ENCODE peak calls at places on chromosomes 3 and 15, in five cellular contexts. K is H1, F is A549, U is HepG2, I is K562. Y is an unnamed sample.

GRCh38 chr15:22243440-22244130 is 163.3 kb downstream of the OR4M2 start:
- DNase-seq in K (no peak), F (no peak), U (no peak), I (no peak), Y (no peak)

GRCh38 chr15:77402740-77403379 is 17.0 kb downstream of the PEAK1 start:
- DNase-seq in K (no peak), F (no peak), U (no peak), I (no peak), Y (peak)

GRCh38 chr3:153601422-153601853 is 439.4 kb downstream of the RAP2B start:
- DNase-seq in K (no peak), F (no peak), U (no peak), I (no peak), Y (no peak)

GRCh38 chr15:50257924-50258323 is 7.6 kb downstream of the HDC start:
- DNase-seq in K (no peak), F (no peak), U (no peak), I (no peak), Y (peak)

GRCh38 chr3:44125241-44125640 is 116.4 kb upstream of the TOPAZ1 start:
- DNase-seq in K (no peak), F (no peak), U (no peak), I (no peak), Y (no peak)

GRCh38 chr15:65722191-65722590 is 69.9 kb downstream of the DENND4A start:
- DNase-seq in K (no peak), F (no peak), U (no peak), I (no peak), Y (no peak)

GRCh38 chr3:156535162-156535627 is 19.7 kb downstream of the SSR3 start:
- DNase-seq in K (no peak), F (peak), U (peak), I (no peak), Y (peak)

GRCh38 chr3:17955411-17955810 is 213.0 kb upstream of the TBC1D5 start:
- DNase-seq in K (no peak), F (no peak), U (no peak), I (no peak), Y (no peak)

GRCh38 chr3:8776406-8776805 is 7.0 kb upstream of the OXTR start:
- DNase-seq in K (peak), F (no peak), U (peak), I (no peak), Y (peak)

GRCh38 chr3:31980530-31981205 is 394 bp downstream of the OSBPL10 start:
- DNase-seq in K (peak), F (peak), U (peak), I (no peak), Y (peak)

GRCh38 chr3:16936233-16936632 is 51.5 kb downstream of the PLCL2 start:
- DNase-seq in K (no peak), F (no peak), U (no peak), I (peak), Y (no peak)

GRCh38 chr3:24273491-24273890 is 221.2 kb downstream of the THRB start:
- DNase-seq in K (no peak), F (no peak), U (peak), I (no peak), Y (no peak)

GRCh38 chr3:173711619-173712018 is 314.1 kb downstream of the NLGN1 start:
- DNase-seq in K (no peak), F (no peak), U (no peak), I (no peak), Y (no peak)

GRCh38 chr15:40775740-40776536 is 6.2 kb downstream of the C15orf62 start:
- DNase-seq in K (no peak), F (no peak), U (no peak), I (no peak), Y (no peak)

DNA sequence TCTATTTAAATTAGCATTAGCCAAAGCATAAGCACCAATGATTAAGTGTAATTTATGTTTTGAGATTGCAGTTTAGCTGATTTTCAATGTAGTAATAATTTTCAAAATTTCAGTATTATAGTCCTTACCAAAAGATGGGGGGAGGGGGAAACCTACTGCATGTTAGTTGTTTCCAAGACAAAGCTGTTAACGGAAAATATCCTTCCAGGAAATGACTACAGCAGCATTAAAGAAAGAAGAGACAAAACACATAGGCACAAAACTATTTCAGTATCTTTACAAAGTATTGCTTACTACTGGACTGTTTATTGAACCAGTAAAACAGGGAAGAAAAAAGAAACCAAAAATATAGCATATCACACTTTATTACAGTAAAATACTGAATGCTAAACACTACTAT is 10.5 kb downstream of the BNIP2 start:
- DNase-seq in K (no peak), F (no peak), U (no peak), I (no peak), Y (no peak)
- TF ChIP-seq MAFK in K (no peak), F (no peak), U (no peak), I (no peak), Y (no peak)

GRCh38 chr15:69148465-69148864 is 12.0 kb upstream of the GLCE start:
- DNase-seq in K (no peak), F (no peak), U (no peak), I (no peak), Y (no peak)
- TF ChIP-seq MAFK in K (no peak), F (no peak), U (no peak), I (no peak), Y (no peak)

GRCh38 chr15:89806565-89807550 is 7.8 kb downstream of the ANPEP start:
- DNase-seq in K (no peak), F (no peak), U (peak), I (no peak), Y (no peak)
- TF ChIP-seq MAFK in K (no peak), F (no peak), U (peak), I (no peak), Y (no peak)

GRCh38 chr15:84727429-84727828 is 11.5 kb upstream of the SEC11A start:
- DNase-seq in K (no peak), F (no peak), U (no peak), I (no peak), Y (peak)
- TF ChIP-seq MAFK in K (no peak), F (no peak), U (no peak), I (no peak), Y (no peak)

GRCh38 chr3:111484666-111485065 is 57.3 kb upstream of the CD96 start:
- DNase-seq in K (no peak), F (no peak), U (no peak), I (no peak), Y (peak)
- TF ChIP-seq MAFK in K (no peak), F (no peak), U (no peak), I (no peak), Y (no peak)

GRCh38 chr15:73685561-73685960 is 1.4 kb downstream of the CD276 start:
- DNase-seq in K (no peak), F (no peak), U (no peak), I (no peak), Y (peak)
- TF ChIP-seq MAFK in K (no peak), F (no peak), U (no peak), I (no peak), Y (no peak)

GRCh38 chr3:54322354-54322753 is 200.0 kb downstream of the CACNA2D3 start:
- DNase-seq in K (peak), F (no peak), U (peak), I (no peak), Y (no peak)

GRCh38 chr3:54324069-54324468 is 201.7 kb downstream of the CACNA2D3 start:
- DNase-seq in K (no peak), F (no peak), U (no peak), I (no peak), Y (no peak)

GRCh38 chr3:54321515-54321914 is 199.2 kb downstream of the CACNA2D3 start:
- DNase-seq in K (peak), F (no peak), U (no peak), I (no peak), Y (no peak)

GRCh38 chr3:54320376-54320775 is 198.0 kb downstream of the CACNA2D3 start:
- DNase-seq in K (peak), F (no peak), U (no peak), I (no peak), Y (no peak)
- TF ChIP-seq MAFK in K (no peak), F (no peak), U (no peak), I (no peak), Y (no peak)

GRCh38 chr3:144770291-144770690 is 798.7 kb downstream of the DIPK2A start:
- DNase-seq in K (no peak), F (no peak), U (no peak), I (no peak), Y (no peak)
- TF ChIP-seq MAFK in K (no peak), F (no peak), U (no peak), I (no peak), Y (no peak)

GRCh38 chr3:36477655-36478054 is 97.4 kb downstream of the STAC start:
- DNase-seq in K (no peak), F (no peak), U (no peak), I (no peak), Y (no peak)
- TF ChIP-seq MAFK in K (no peak), F (no peak), U (no peak), I (no peak), Y (no peak)